ENCODE peak calls at places on chromosome 7, in four cellular contexts. R is GM12878, P is SK-N-SH, H is K562. I is an unnamed sample.

GRCh38 chr7:147443942-147444341 is 1146.6 kb upstream of the C7orf33 start:
- DNase-seq in R (no peak), P (peak; percentile 63), H (no peak), I (no peak)

GRCh38 chr7:114944742-114945625 is 23.1 kb downstream of the MDFIC start:
- DNase-seq in R (no peak), P (no peak), H (no peak), I (no peak)

GRCh38 chr7:158350166-158350900 is 237.3 kb downstream of the PTPRN2 start:
- DNase-seq in R (no peak), P (no peak), H (no peak), I (no peak)

GRCh38 chr7:21365866-21366624 is 61.8 kb upstream of the SP4 start:
- DNase-seq in R (no peak), P (no peak), H (no peak), I (peak; percentile 77)

GRCh38 chr7:483656-484364 is 35.8 kb downstream of the PDGFA start:
- DNase-seq in R (no peak), P (no peak), H (no peak), I (no peak)

GRCh38 chr7:15720849-15721471 is 34.5 kb upstream of the MEOX2 start:
- DNase-seq in R (no peak), P (peak; percentile 5), H (peak; percentile 4), I (peak; percentile 2)

GRCh38 chr7:23055582-23056178 is 41.8 kb upstream of the HYCC1 start:
- DNase-seq in R (peak; percentile 60), P (peak; percentile 70), H (peak; percentile 66), I (peak; percentile 52)

GRCh38 chr7:150848561-150849115 is 3.7 kb upstream of the AOC1 start:
- DNase-seq in R (no peak), P (no peak), H (no peak), I (no peak)

GRCh38 chr7:44212018-44212417 is 11.2 kb downstream of the YKT6 start:
- DNase-seq in R (no peak), P (no peak), H (no peak), I (no peak)

GRCh38 chr7:66837007-66837406 is 84.0 kb upstream of the TMEM248 start:
- DNase-seq in R (no peak), P (no peak), H (peak; percentile 38), I (peak; percentile 61)

GRCh38 chr7:79244482-79244881 is 209.0 kb downstream of the MAGI2 start:
- DNase-seq in R (no peak), P (no peak), H (no peak), I (no peak)

GRCh38 chr7:80634505-80634904 is 3.9 kb upstream of the CD36 start:
- DNase-seq in R (no peak), P (no peak), H (no peak), I (peak; percentile 74)

GRCh38 chr7:92717601-92717981 is 118.8 kb downstream of the CDK6 start:
- DNase-seq in R (no peak), P (no peak), H (no peak), I (no peak)

GRCh38 chr7:117750612-117751563 is 122.4 kb downstream of the CTTNBP2 start:
- DNase-seq in R (no peak), P (peak; percentile 31), H (peak; percentile 36), I (peak; percentile 5)

GRCh38 chr7:94355389-94355788 is 39.3 kb upstream of the COL1A2 start:
- DNase-seq in R (no peak), P (no peak), H (no peak), I (no peak)

GRCh38 chr7:152078025-152078424 is 52.6 kb downstream of the GALNT11 start:
- DNase-seq in R (no peak), P (no peak), H (no peak), I (no peak)

GRCh38 chr7:44187636-44188416 is 1.4 kb downstream of the GCK start:
- DNase-seq in R (no peak), P (no peak), H (no peak), I (no peak)

GRCh38 chr7:112060625-112061024 is 145.6 kb downstream of the DOCK4 start:
- DNase-seq in R (no peak), P (no peak), H (no peak), I (peak; percentile 85)

GRCh38 chr7:464712-465461 is 54.8 kb downstream of the PDGFA start:
- DNase-seq in R (no peak), P (peak; percentile 46), H (no peak), I (peak; percentile 50)

GRCh38 chr7:15505761-15506160 is 56.1 kb downstream of the AGMO start:
- DNase-seq in R (no peak), P (no peak), H (no peak), I (no peak)

GRCh38 chr7:18437086-18437485 is 58.5 kb upstream of the HDAC9 start:
- DNase-seq in R (no peak), P (no peak), H (no peak), I (no peak)

GRCh38 chr7:158583143-158583542 is 4.5 kb downstream of the PTPRN2 start:
- DNase-seq in R (no peak), P (no peak), H (no peak), I (no peak)

GRCh38 chr7:80884511-80885195 is 34.2 kb downstream of the SEMA3C start:
- DNase-seq in R (no peak), P (no peak), H (no peak), I (no peak)

GRCh38 chr7:14714161-14714728 is 188.3 kb downstream of the DGKB start:
- DNase-seq in R (peak; percentile 73), P (no peak), H (no peak), I (no peak)

GRCh38 chr7:82406937-82407336 is 36.6 kb downstream of the CACNA2D1 start:
- DNase-seq in R (no peak), P (no peak), H (no peak), I (no peak)

GRCh38 chr7:75658802-75659201 is 79.9 kb downstream of the HIP1 start:
- DNase-seq in R (no peak), P (no peak), H (no peak), I (no peak)

GRCh38 chr7:98870071-98870651 is 347 bp upstream of the TMEM130 start:
- DNase-seq in R (peak; percentile 31), P (peak; percentile 86), H (peak; percentile 68), I (no peak)

DNA sequence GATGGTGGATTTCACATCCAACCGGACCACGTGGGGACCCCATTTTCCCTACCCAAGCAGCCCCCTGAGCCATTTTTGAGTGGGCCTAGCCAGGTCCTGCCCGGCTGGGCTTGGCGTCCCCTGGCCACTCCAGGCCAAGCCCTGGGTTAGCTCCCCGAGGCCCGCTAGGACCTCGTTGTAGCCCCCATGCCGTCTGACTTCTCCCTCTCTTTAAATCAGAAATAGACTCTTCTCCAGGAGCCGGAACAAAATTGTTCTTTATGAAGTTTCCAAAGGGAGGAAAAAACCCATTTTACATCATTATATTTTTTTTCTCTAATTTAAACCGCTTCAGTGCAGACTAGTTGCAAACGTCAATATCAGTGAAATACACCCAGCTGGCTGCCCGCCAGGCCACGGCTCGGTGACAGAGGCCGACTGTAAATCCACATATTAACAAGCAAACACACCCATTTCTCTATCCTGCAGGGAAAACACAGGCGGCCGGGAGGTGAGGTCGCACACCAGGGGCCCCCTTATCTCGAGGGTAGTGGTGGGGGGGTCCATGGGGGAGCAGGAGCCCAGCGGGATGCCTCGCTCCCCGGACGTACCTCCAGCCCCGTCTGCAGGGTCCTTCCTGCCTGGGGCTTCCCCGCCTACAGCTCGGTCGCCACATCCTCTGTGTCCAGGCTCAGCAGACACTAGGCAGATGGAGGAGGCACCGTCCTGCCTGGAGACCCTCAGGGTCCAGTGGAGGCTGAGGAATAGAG is 72.7 kb downstream of the ELFN1 start:
- DNase-seq in R (no peak), P (peak; percentile 94), H (peak; percentile 77), I (no peak)
- TF ChIP-seq FOXM1 in R (no peak), P (no peak), H (no peak), I (no peak)

GRCh38 chr7:33932221-33932620 is 26.9 kb downstream of the BMPER start:
- DNase-seq in R (no peak), P (no peak), H (no peak), I (no peak)
- TF ChIP-seq SMC3 in R (no peak), P (no peak), H (no peak), I (no peak)

DNA sequence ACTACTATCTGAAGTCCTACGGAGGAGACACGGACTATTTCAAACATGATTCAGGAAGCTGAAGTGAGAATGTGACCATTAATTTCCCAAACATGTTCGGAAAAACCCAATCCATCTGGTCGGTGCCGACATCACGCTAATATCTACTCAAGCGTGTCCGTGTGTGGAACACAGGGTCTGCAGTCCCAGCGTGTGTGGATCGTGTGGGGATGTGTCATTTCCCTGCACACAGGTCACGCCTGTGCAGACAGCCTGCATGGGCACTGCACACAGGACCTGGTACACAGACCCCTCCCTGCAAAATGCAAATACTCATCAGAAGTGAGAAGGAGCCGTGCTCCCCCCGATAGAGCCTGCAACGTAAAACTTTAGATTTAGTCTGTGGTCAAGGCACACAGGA is 57.8 kb downstream of the CARD11 start:
- DNase-seq in R (no peak), P (no peak), H (no peak), I (no peak)
- TF ChIP-seq GABPA in R (no peak), P (no peak), H (no peak), I (no peak)

DNA sequence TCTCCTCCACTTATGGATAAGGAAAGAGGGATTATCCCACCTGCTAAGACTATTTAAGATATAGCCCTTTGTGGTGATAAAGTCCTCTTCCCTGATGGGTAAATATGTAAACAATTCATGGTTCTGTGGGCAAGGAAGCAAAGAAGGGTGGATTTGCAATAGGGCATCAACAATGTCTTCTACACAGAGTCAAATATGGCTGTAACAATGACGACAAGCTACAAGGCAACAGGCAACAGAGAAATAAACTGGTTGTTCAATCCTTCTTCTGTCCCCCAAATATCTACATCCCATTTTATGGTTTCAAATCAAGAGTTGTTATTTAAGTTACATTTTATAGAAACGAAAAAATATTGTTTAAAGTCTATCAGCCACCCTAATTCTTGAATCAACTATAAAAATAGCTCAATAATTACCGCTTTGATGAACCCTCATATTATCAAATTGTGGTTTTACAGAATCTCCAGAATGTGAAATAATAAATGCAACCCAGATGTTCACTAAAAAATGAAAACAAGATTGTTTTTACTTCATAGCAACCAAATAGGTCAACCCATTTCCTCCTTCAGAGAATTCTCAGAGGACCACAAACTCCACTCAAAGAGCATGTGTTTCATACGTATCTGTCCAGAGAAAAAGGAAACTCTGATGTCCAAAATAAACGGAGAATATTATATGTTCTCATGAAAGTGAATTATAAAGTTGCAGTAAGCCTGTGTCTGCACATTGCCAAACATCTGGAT is 13.8 kb downstream of the CYTH3 start:
- DNase-seq in R (no peak), P (no peak), H (no peak), I (no peak)
- TF ChIP-seq FOXM1 in R (no peak), P (no peak), H (no peak), I (no peak)